ENCODE peak calls at places on chromosomes 4 and X, in seven cellular contexts. One of them, this sample, is unnamed.

GRCh38 chrX:152892499-152892898 is 5.4 kb upstream of the ZNF185 start:
- DNase-seq in psoas muscle: no peak
- DNase-seq in nephron progenitor cell: no peak
- DNase-seq in neural crest cell: no peak
- DNase-seq in WTC11: no peak
- DNase-seq in AG10803: no peak
- DNase-seq in body of pancreas: no peak
- DNase-seq in this sample: no peak

GRCh38 chr4:157978680-157979361 is 194.0 kb downstream of the GASK1B start:
- DNase-seq in nephron progenitor cell: peak
- DNase-seq in body of pancreas: peak
- DNase-seq in WTC11: peak
- DNase-seq in neural crest cell: peak
- DNase-seq in psoas muscle: peak
- DNase-seq in AG10803: peak
- DNase-seq in this sample: peak

GRCh38 chr4:18938343-18939109 is 917.0 kb upstream of the LCORL start:
- DNase-seq in neural crest cell: no peak
- DNase-seq in WTC11: no peak
- DNase-seq in psoas muscle: no peak
- DNase-seq in nephron progenitor cell: no peak
- DNase-seq in AG10803: no peak
- DNase-seq in body of pancreas: no peak
- DNase-seq in this sample: peak

GRCh38 chrX:71081348-71082148 is 13.4 kb upstream of the SNX12 start:
- DNase-seq in body of pancreas: no peak
- DNase-seq in neural crest cell: no peak
- DNase-seq in AG10803: peak
- DNase-seq in psoas muscle: no peak
- DNase-seq in WTC11: no peak
- DNase-seq in nephron progenitor cell: no peak
- DNase-seq in this sample: no peak

GRCh38 chr4:88033309-88033708 is 25.9 kb downstream of the PKD2 start:
- DNase-seq in psoas muscle: no peak
- DNase-seq in nephron progenitor cell: peak
- DNase-seq in body of pancreas: peak
- DNase-seq in WTC11: peak
- DNase-seq in AG10803: peak
- DNase-seq in neural crest cell: peak
- DNase-seq in this sample: peak

GRCh38 chr4:2357821-2358745 is 60.4 kb downstream of the ZFYVE28 start:
- DNase-seq in WTC11: no peak
- DNase-seq in AG10803: no peak
- DNase-seq in psoas muscle: no peak
- DNase-seq in body of pancreas: no peak
- DNase-seq in neural crest cell: no peak
- DNase-seq in nephron progenitor cell: no peak
- DNase-seq in this sample: no peak

GRCh38 chrX:124388562-124388961 is 42.2 kb downstream of the SH2D1A start:
- DNase-seq in neural crest cell: peak
- DNase-seq in psoas muscle: peak
- DNase-seq in WTC11: peak
- DNase-seq in body of pancreas: peak
- DNase-seq in nephron progenitor cell: peak
- DNase-seq in AG10803: peak
- DNase-seq in this sample: peak

GRCh38 chrX:43964936-43965335 is 8.3 kb downstream of the NDP start:
- DNase-seq in psoas muscle: no peak
- DNase-seq in neural crest cell: no peak
- DNase-seq in AG10803: no peak
- DNase-seq in body of pancreas: no peak
- DNase-seq in WTC11: no peak
- DNase-seq in nephron progenitor cell: no peak
- DNase-seq in this sample: no peak

GRCh38 chr4:37762294-37763163 is 64.0 kb upstream of the PGM2 start:
- DNase-seq in nephron progenitor cell: no peak
- DNase-seq in WTC11: peak
- DNase-seq in AG10803: no peak
- DNase-seq in neural crest cell: peak
- DNase-seq in psoas muscle: no peak
- DNase-seq in body of pancreas: no peak
- DNase-seq in this sample: peak

GRCh38 chrX:136597954-136598353 is 50.0 kb upstream of the CD40LG start:
- DNase-seq in body of pancreas: no peak
- DNase-seq in psoas muscle: no peak
- DNase-seq in AG10803: no peak
- DNase-seq in neural crest cell: no peak
- DNase-seq in WTC11: no peak
- DNase-seq in nephron progenitor cell: no peak
- DNase-seq in this sample: no peak

GRCh38 chrX:25288676-25289075 is 272.9 kb upstream of the ARX start:
- DNase-seq in neural crest cell: no peak
- DNase-seq in psoas muscle: no peak
- DNase-seq in nephron progenitor cell: no peak
- DNase-seq in AG10803: no peak
- DNase-seq in WTC11: no peak
- DNase-seq in body of pancreas: no peak
- DNase-seq in this sample: no peak

GRCh38 chrX:78123190-78123589 is 16.3 kb downstream of the TAF9B start:
- DNase-seq in neural crest cell: no peak
- DNase-seq in WTC11: no peak
- DNase-seq in nephron progenitor cell: no peak
- DNase-seq in AG10803: peak
- DNase-seq in body of pancreas: no peak
- DNase-seq in psoas muscle: no peak
- DNase-seq in this sample: peak

GRCh38 chrX:78119521-78120227 is 15.6 kb downstream of the PGK1 start:
- DNase-seq in nephron progenitor cell: no peak
- DNase-seq in AG10803: no peak
- DNase-seq in body of pancreas: no peak
- DNase-seq in neural crest cell: no peak
- DNase-seq in WTC11: no peak
- DNase-seq in psoas muscle: no peak
- DNase-seq in this sample: no peak

GRCh38 chrX:78129714-78130113 is 9.7 kb downstream of the TAF9B start:
- DNase-seq in AG10803: no peak
- DNase-seq in WTC11: no peak
- DNase-seq in neural crest cell: no peak
- DNase-seq in nephron progenitor cell: no peak
- DNase-seq in psoas muscle: no peak
- DNase-seq in body of pancreas: no peak
- DNase-seq in this sample: no peak

GRCh38 chrX:78125148-78125547 is 14.3 kb downstream of the TAF9B start:
- DNase-seq in nephron progenitor cell: no peak
- DNase-seq in body of pancreas: no peak
- DNase-seq in AG10803: no peak
- DNase-seq in WTC11: no peak
- DNase-seq in neural crest cell: no peak
- DNase-seq in psoas muscle: no peak
- DNase-seq in this sample: no peak

GRCh38 chrX:78124304-78124703 is 15.1 kb downstream of the TAF9B start:
- DNase-seq in psoas muscle: no peak
- DNase-seq in WTC11: no peak
- DNase-seq in neural crest cell: no peak
- DNase-seq in body of pancreas: no peak
- DNase-seq in AG10803: no peak
- DNase-seq in nephron progenitor cell: no peak
- DNase-seq in this sample: no peak
- TF ChIP-seq CTCF in psoas muscle: no peak
- TF ChIP-seq CTCF in WTC11: no peak
- TF ChIP-seq CTCF in neural crest cell: peak
- TF ChIP-seq CTCF in body of pancreas: no peak
- TF ChIP-seq CTCF in AG10803: peak
- TF ChIP-seq CTCF in nephron progenitor cell: no peak
- TF ChIP-seq CTCF in this sample: peak

DNA sequence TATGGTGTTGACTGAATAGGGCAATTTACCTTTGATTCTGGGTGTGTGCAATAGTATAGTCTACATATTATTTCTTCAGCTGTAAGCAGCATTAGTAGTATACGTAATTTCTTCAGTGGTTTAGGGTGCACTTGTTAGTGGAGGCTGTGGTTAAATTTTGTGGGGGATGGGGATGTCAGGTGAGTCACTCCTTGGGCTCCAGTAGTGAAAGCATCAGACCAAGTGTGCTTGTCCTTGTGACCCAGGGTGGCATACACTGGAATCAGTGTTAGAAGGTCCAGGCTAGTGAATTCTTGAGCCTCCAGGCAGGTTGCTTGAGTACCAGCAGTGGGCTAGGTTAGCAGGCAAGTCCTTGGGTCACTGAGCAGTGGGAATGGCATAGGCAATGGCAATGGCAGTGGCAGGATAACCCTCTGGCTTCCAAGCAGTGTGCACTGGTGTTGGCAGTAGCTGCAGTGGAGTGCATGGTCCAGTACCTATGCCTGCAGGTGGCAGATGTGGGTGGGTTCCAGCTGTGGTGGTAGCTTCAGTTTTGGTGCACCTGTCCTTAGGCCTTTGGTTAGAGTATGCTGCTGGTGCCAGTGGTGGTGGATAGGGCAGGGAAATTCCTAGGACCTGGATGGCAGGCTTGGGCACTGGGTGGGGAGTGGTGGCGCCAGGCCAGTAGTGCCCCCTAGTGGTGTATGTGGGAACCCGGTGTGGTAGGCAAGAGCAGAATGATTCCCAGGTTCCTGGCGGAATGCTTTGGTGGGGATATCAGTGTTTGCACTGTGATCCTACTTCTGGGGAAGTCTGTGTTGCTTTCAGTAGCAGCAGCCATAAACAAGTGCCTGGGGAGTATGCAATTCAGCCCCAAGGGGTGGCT is 531.0 kb downstream of the SMARCA1 start:
- DNase-seq in nephron progenitor cell: no peak
- DNase-seq in AG10803: no peak
- DNase-seq in body of pancreas: no peak
- DNase-seq in psoas muscle: no peak
- DNase-seq in neural crest cell: no peak
- DNase-seq in WTC11: peak
- DNase-seq in this sample: no peak
- TF ChIP-seq CTCF in nephron progenitor cell: no peak
- TF ChIP-seq CTCF in AG10803: no peak
- TF ChIP-seq CTCF in body of pancreas: no peak
- TF ChIP-seq CTCF in psoas muscle: no peak
- TF ChIP-seq CTCF in neural crest cell: no peak
- TF ChIP-seq CTCF in WTC11: peak
- TF ChIP-seq CTCF in this sample: no peak

GRCh38 chrX:107627792-107628661 is at the start of gene PRPS1:
- DNase-seq in AG10803: peak
- DNase-seq in neural crest cell: peak
- DNase-seq in WTC11: peak
- DNase-seq in body of pancreas: peak
- DNase-seq in psoas muscle: peak
- DNase-seq in nephron progenitor cell: peak
- DNase-seq in this sample: peak

GRCh38 chrX:107628662-107629532 is 587 bp downstream of the PRPS1 start:
- DNase-seq in neural crest cell: peak
- DNase-seq in psoas muscle: peak
- DNase-seq in AG10803: no peak
- DNase-seq in WTC11: peak
- DNase-seq in nephron progenitor cell: peak
- DNase-seq in body of pancreas: peak
- DNase-seq in this sample: peak

GRCh38 chrX:107630031-107630689 is 1.9 kb downstream of the PRPS1 start:
- DNase-seq in AG10803: no peak
- DNase-seq in nephron progenitor cell: no peak
- DNase-seq in psoas muscle: no peak
- DNase-seq in body of pancreas: no peak
- DNase-seq in neural crest cell: no peak
- DNase-seq in WTC11: no peak
- DNase-seq in this sample: no peak

GRCh38 chrX:107626916-107627315 is 1.4 kb upstream of the PRPS1 start:
- DNase-seq in neural crest cell: no peak
- DNase-seq in WTC11: no peak
- DNase-seq in body of pancreas: no peak
- DNase-seq in AG10803: no peak
- DNase-seq in psoas muscle: no peak
- DNase-seq in nephron progenitor cell: no peak
- DNase-seq in this sample: no peak

GRCh38 chrX:107629533-107629909 is 1.2 kb downstream of the PRPS1 start:
- DNase-seq in WTC11: no peak
- DNase-seq in nephron progenitor cell: no peak
- DNase-seq in AG10803: peak
- DNase-seq in body of pancreas: no peak
- DNase-seq in neural crest cell: no peak
- DNase-seq in psoas muscle: no peak
- DNase-seq in this sample: no peak
- TF ChIP-seq CTCF in WTC11: no peak
- TF ChIP-seq CTCF in nephron progenitor cell: no peak
- TF ChIP-seq CTCF in AG10803: peak
- TF ChIP-seq CTCF in body of pancreas: no peak
- TF ChIP-seq CTCF in neural crest cell: peak
- TF ChIP-seq CTCF in psoas muscle: no peak
- TF ChIP-seq CTCF in this sample: peak

GRCh38 chr4:94649381-94650128 is 108.2 kb upstream of the BMPR1B start:
- DNase-seq in psoas muscle: no peak
- DNase-seq in body of pancreas: no peak
- DNase-seq in AG10803: peak
- DNase-seq in nephron progenitor cell: no peak
- DNase-seq in WTC11: no peak
- DNase-seq in neural crest cell: no peak
- DNase-seq in this sample: no peak
- TF ChIP-seq CTCF in psoas muscle: no peak
- TF ChIP-seq CTCF in body of pancreas: no peak
- TF ChIP-seq CTCF in AG10803: no peak
- TF ChIP-seq CTCF in nephron progenitor cell: no peak
- TF ChIP-seq CTCF in WTC11: no peak
- TF ChIP-seq CTCF in neural crest cell: no peak
- TF ChIP-seq CTCF in this sample: no peak

DNA sequence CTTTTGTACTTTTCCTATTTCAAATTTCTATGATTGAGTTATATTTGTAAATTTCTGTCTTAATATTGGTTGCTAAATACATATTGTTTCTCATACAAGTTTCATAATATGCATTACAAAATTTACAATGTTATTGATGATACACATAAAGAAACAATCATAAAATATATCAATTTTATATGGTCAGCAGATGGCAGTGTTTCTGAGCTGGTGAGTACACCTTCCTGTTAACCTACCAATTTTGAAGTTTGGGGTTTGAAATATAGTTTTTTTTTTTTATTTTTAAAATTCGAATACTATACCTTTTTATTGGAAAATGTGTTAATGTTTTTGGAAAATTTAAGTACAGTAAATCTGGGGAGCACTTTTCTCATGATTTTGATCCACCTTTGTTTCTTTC is 1953.1 kb upstream of the ADGRL3 start:
- DNase-seq in WTC11: no peak
- DNase-seq in psoas muscle: no peak
- DNase-seq in AG10803: no peak
- DNase-seq in nephron progenitor cell: no peak
- DNase-seq in neural crest cell: no peak
- DNase-seq in body of pancreas: no peak
- DNase-seq in this sample: no peak
- TF ChIP-seq CTCF in WTC11: no peak
- TF ChIP-seq CTCF in psoas muscle: no peak
- TF ChIP-seq CTCF in AG10803: no peak
- TF ChIP-seq CTCF in nephron progenitor cell: peak
- TF ChIP-seq CTCF in neural crest cell: peak
- TF ChIP-seq CTCF in body of pancreas: no peak
- TF ChIP-seq CTCF in this sample: peak

This sample was measured in HFFc6.